ENCODE peak calls at places on chromosomes 13 and 19, in six cellular contexts. W, Y, E, J, R and I are unnamed samples.
A peak's percentile ranks its signal among the peaks of the same experiment; 100 is the strongest.

GRCh38 chr13:71285700-71286099 is 581.3 kb downstream of the DACH1 start:
- DNase-seq in W (no peak), Y (no peak), E (no peak), J (no peak), R (no peak), I (peak; percentile 25)

GRCh38 chr19:10735741-10736140 is 17.9 kb downstream of the DNM2 start:
- DNase-seq in W (no peak), Y (no peak), E (no peak), J (peak; percentile 53), R (no peak), I (no peak)

GRCh38 chr13:114259374-114259773 is 22.0 kb upstream of the UPF3A start:
- DNase-seq in W (no peak), Y (no peak), E (no peak), J (no peak), R (no peak), I (no peak)

GRCh38 chr19:50465986-50466771 is 10.1 kb upstream of the EMC10 start:
- DNase-seq in W (no peak), Y (peak; percentile 34), E (peak; percentile 64), J (peak; percentile 74), R (no peak), I (no peak)

GRCh38 chr13:82802528-82802927 is 1079.7 kb downstream of the SLITRK1 start:
- DNase-seq in W (no peak), Y (no peak), E (no peak), J (no peak), R (no peak), I (no peak)

GRCh38 chr19:15449620-15450527 is at the start of gene WIZ:
- DNase-seq in W (peak; percentile 56), Y (peak; percentile 35), E (peak; percentile 66), J (peak; percentile 85), R (no peak), I (peak; percentile 70)

GRCh38 chr19:13972368-13973155 is 20.3 kb downstream of the DCAF15 start:
- DNase-seq in W (no peak), Y (no peak), E (no peak), J (no peak), R (no peak), I (no peak)

GRCh38 chr13:42258747-42259146 is 13.2 kb upstream of the AKAP11 start:
- DNase-seq in W (no peak), Y (no peak), E (no peak), J (peak; percentile 60), R (no peak), I (no peak)

GRCh38 chr13:43979492-43979891 is 99.8 kb downstream of the LACC1 start:
- DNase-seq in W (no peak), Y (no peak), E (no peak), J (no peak), R (no peak), I (no peak)

GRCh38 chr19:18905058-18905456 is 9.1 kb upstream of the CERS1 start:
- DNase-seq in W (no peak), Y (no peak), E (no peak), J (no peak), R (no peak), I (no peak)

GRCh38 chr13:78700121-78700910 is 41.4 kb upstream of the OBI1 start:
- DNase-seq in W (peak; percentile 90), Y (no peak), E (no peak), J (no peak), R (no peak), I (no peak)

GRCh38 chr19:30222428-30222873 is 149.7 kb upstream of the ZNF536 start:
- DNase-seq in W (no peak), Y (no peak), E (peak; percentile 71), J (peak; percentile 31), R (no peak), I (no peak)

GRCh38 chr13:57632276-57633140 is 964 bp downstream of the PCDH17 start:
- DNase-seq in W (peak; percentile 39), Y (no peak), E (no peak), J (no peak), R (no peak), I (no peak)

GRCh38 chr13:98482476-98483444 is 94.1 kb downstream of the STK24 start:
- DNase-seq in W (peak; percentile 87), Y (no peak), E (no peak), J (no peak), R (no peak), I (peak; percentile 59)

GRCh38 chr19:54172764-54173699 is at the start of gene TMC4:
- DNase-seq in W (no peak), Y (no peak), E (no peak), J (peak; percentile 55), R (no peak), I (no peak)

GRCh38 chr19:38114651-38115050 is 109.4 kb downstream of the DPF1 start:
- DNase-seq in W (no peak), Y (no peak), E (no peak), J (no peak), R (no peak), I (no peak)

GRCh38 chr13:77740931-77741586 is 43.6 kb downstream of the SLAIN1 start:
- DNase-seq in W (no peak), Y (no peak), E (no peak), J (no peak), R (no peak), I (no peak)

GRCh38 chr13:113926301-113926761 is 47.5 kb downstream of the C13orf46 start:
- DNase-seq in W (no peak), Y (no peak), E (no peak), J (no peak), R (no peak), I (no peak)

GRCh38 chr13:51451467-51452390 is 1.1 kb downstream of the INTS6 start:
- DNase-seq in W (peak; percentile 66), Y (peak; percentile 54), E (peak; percentile 41), J (peak; percentile 87), R (no peak), I (peak; percentile 88)

GRCh38 chr13:109226631-109227030 is 559.8 kb downstream of the IRS2 start:
- DNase-seq in W (no peak), Y (no peak), E (no peak), J (no peak), R (no peak), I (no peak)

GRCh38 chr19:5889288-5889971 is 14.2 kb downstream of the NDUFA11 start:
- DNase-seq in W (no peak), Y (no peak), E (no peak), J (no peak), R (no peak), I (no peak)

GRCh38 chr13:83691966-83692365 is 190.3 kb downstream of the SLITRK1 start:
- DNase-seq in W (no peak), Y (no peak), E (no peak), J (no peak), R (no peak), I (no peak)

GRCh38 chr13:100176781-100177389 is 88.0 kb downstream of the PCCA start:
- DNase-seq in W (peak; percentile 18), Y (no peak), E (no peak), J (no peak), R (no peak), I (no peak)

GRCh38 chr13:72205773-72206172 is 338.8 kb upstream of the DACH1 start:
- DNase-seq in W (no peak), Y (no peak), E (no peak), J (no peak), R (no peak), I (no peak)

GRCh38 chr13:35144496-35144895 is 202.4 kb downstream of the NBEA start:
- DNase-seq in W (peak; percentile 28), Y (no peak), E (no peak), J (no peak), R (no peak), I (no peak)
- TF ChIP-seq POLR2A in W (no peak), Y (no peak), E (no peak), J (no peak), R (no peak), I (no peak)

DNA sequence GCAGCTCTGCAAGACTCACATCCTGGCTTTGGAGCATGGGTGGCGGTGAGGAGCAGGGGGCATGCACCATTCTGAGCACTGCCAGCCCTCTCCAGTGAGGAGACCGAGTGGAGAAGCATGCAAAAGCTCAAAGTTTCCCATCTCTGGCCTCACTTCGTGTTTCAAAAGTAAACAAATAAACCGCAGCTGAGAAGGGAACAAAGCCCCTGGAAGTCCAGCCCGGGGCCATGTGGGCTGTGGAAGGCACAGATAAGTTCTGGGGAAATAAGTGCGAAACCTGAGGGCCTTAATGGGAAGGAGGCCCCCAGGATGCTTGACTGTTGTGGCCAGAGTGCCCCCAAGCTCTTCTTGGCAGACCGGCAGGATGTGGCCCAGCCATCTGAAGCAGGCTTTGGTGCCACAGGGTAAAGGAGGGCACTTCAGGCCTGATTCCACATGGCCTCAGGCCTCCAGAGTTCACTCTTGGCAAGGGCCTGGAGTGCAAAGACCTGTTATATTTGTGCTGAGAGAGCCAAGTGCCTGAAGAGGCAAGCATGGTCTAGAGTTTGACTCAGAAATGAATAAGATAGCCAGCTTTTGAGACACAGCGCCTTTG is 1.2 kb downstream of the MEDAG start:
- DNase-seq in W (peak; percentile 77), Y (peak; percentile 6), E (no peak), J (no peak), R (no peak), I (no peak)
- H3K4me3 ChIP-seq in W (peak overlapping the region; percentile 38), Y (no peak overlapping the region), E (no peak overlapping the region), J (no peak overlapping the region), R (no peak overlapping the region), I (no peak overlapping the region)

GRCh38 chr19:36115453-36116343 is at the start of gene TBCB:
- DNase-seq in W (peak; percentile 21), Y (peak; percentile 25), E (peak; percentile 86), J (peak; percentile 82), R (no peak), I (no peak)
- TF ChIP-seq MYC in W (peak; percentile 29), Y (no peak), E (peak; percentile 73), J (no peak), R (no peak), I (no peak)

GRCh38 chr13:102452831-102453230 is 51.0 kb upstream of the FGF14 start:
- DNase-seq in W (no peak), Y (no peak), E (no peak), J (no peak), R (no peak), I (no peak)
- TF ChIP-seq POLR2A in W (no peak), Y (no peak), E (no peak), J (no peak), R (no peak), I (no peak)

DNA sequence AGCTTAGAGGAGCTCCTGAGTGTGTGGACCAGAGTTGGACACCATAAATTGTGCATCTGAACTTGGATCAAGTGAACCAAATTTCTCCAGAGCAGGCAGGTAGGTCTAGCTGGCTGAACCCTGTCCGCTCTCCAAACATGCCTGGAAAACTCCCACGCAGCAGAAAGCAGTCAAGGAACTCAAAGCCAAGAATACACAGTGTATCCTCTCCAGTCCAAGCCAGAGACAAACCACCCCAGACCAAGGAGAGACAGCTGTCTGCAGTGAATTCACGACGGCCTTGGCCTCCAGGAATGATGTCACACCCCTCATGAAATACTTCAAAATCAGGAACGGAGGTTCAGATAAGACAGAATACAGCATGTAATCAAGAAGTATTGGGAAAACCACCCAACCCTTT is 44.0 kb downstream of the COL4A1 start:
- DNase-seq in W (no peak), Y (no peak), E (no peak), J (no peak), R (no peak), I (no peak)
- H3K4me3 ChIP-seq in W (no peak overlapping the region), Y (no peak overlapping the region), E (no peak overlapping the region), J (no peak overlapping the region), R (no peak overlapping the region), I (no peak overlapping the region)